ENCODE peak calls at places on chromosomes 4 and X, in four cellular contexts. A is K562, L is HepG2, T is H1. R is an unnamed sample.

GRCh38 chr4:27360651-27361347 is 500.2 kb downstream of the STIM2 start:
- DNase-seq in A (no peak), L (no peak), T (no peak), R (no peak)

GRCh38 chr4:104616401-104616820 is 121.7 kb upstream of the CXXC4 start:
- DNase-seq in A (no peak), L (no peak), T (no peak), R (no peak)

GRCh38 chr4:184097240-184097619 is 120.4 kb downstream of the ENPP6 start:
- DNase-seq in A (peak; percentile 34), L (no peak), T (peak; percentile 91), R (no peak)

GRCh38 chr4:183797445-183798248 is 107.5 kb upstream of the STOX2 start:
- DNase-seq in A (no peak), L (no peak), T (peak; percentile 74), R (peak; percentile 45)

GRCh38 chr4:143586080-143586479 is 72.6 kb downstream of the SMARCA5 start:
- DNase-seq in A (no peak), L (no peak), T (no peak), R (no peak)

GRCh38 chrX:40176256-40176978 is 78.7 kb upstream of the BCOR start:
- DNase-seq in A (peak; percentile 82), L (peak; percentile 35), T (peak; percentile 56), R (peak; percentile 44)

GRCh38 chrX:10633722-10634121 is 13.3 kb upstream of the MID1 start:
- DNase-seq in A (no peak), L (no peak), T (no peak), R (peak; percentile 90)

GRCh38 chrX:100208076-100208475 is 202.0 kb downstream of the PCDH19 start:
- DNase-seq in A (no peak), L (no peak), T (no peak), R (no peak)

GRCh38 chr4:177461606-177462005 is 19.4 kb upstream of the AGA start:
- DNase-seq in A (no peak), L (no peak), T (no peak), R (no peak)

DNA sequence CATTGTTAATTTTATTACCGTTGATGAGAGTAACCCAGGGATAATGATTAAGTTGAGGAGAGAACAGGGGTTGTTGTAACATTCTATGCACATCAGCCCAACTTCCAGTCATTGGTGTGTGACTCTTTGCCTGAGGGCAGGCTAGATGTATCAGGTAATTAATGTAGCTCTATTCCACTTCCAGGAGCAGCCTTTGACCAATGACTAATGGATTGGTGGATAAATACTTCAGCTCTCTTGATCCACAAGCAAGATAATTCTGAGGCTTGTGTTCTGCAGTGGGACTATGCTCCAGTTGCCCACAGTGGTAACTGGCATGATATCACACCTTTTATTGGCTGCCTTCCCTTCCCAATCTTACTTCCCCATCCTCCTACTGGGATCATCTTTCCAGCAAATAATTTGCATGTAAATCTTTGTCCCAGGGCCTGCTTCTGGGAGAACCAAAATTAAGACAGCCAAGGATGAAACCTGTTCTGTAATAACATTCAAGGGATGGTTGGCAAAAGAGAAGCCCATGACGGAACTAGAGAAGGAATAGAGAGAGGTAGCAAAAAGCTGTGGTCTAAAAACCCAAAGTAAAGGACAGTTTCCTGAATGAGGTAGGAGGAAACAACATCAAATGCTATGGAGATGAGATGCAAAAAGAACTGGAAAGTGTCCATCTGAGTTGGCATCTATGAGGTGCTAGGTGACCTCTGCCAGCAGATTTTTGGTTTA is 241.4 kb upstream of the RPS6KA3 start:
- DNase-seq in A (no peak), L (no peak), T (no peak), R (no peak)
- TF ChIP-seq PHF8 in A (no peak), L (no peak), T (no peak), R (no peak)

GRCh38 chr4:160983035-160983434 is 1180.8 kb downstream of the FSTL5 start:
- DNase-seq in A (no peak), L (no peak), T (no peak), R (no peak)
- TF ChIP-seq HDAC2 in A (no peak), L (no peak), T (no peak), R (no peak)

GRCh38 chr4:179116011-179116410 is 1673.8 kb upstream of the AGA start:
- DNase-seq in A (no peak), L (no peak), T (no peak), R (no peak)

GRCh38 chr4:179110816-179111215 is 1668.6 kb upstream of the AGA start:
- DNase-seq in A (no peak), L (no peak), T (no peak), R (no peak)

GRCh38 chr4:179112441-179113170 is 1670.4 kb upstream of the AGA start:
- DNase-seq in A (no peak), L (no peak), T (no peak), R (no peak)

GRCh38 chr4:179114615-179115014 is 1672.4 kb upstream of the AGA start:
- DNase-seq in A (no peak), L (no peak), T (no peak), R (no peak)

GRCh38 chr4:179110356-179110755 is 1668.1 kb upstream of the AGA start:
- DNase-seq in A (no peak), L (no peak), T (no peak), R (peak; percentile 19)
- TF ChIP-seq PHF8 in A (no peak), L (no peak), T (no peak), R (no peak)

GRCh38 chr4:7462509-7462971 is 27.8 kb upstream of the PSAPL1 start:
- DNase-seq in A (no peak), L (peak; percentile 46), T (no peak), R (peak; percentile 17)

GRCh38 chr4:7459471-7459870 is 24.7 kb upstream of the PSAPL1 start:
- DNase-seq in A (no peak), L (no peak), T (no peak), R (no peak)

GRCh38 chr4:7458477-7458876 is 23.7 kb upstream of the PSAPL1 start:
- DNase-seq in A (no peak), L (no peak), T (no peak), R (no peak)

GRCh38 chr4:7461171-7461570 is 26.4 kb upstream of the PSAPL1 start:
- DNase-seq in A (no peak), L (no peak), T (peak; percentile 61), R (no peak)

GRCh38 chr4:7460591-7460990 is 25.9 kb upstream of the PSAPL1 start:
- DNase-seq in A (peak; percentile 36), L (peak; percentile 43), T (no peak), R (no peak)
- TF ChIP-seq HDAC2 in A (no peak), L (no peak), T (no peak), R (no peak)

GRCh38 chr4:142040043-142040442 is 403.7 kb downstream of the IL15 start:
- DNase-seq in A (no peak), L (no peak), T (no peak), R (no peak)

GRCh38 chr4:142041788-142042187 is 405.4 kb downstream of the IL15 start:
- DNase-seq in A (no peak), L (no peak), T (no peak), R (no peak)

GRCh38 chr4:142035556-142035955 is 399.2 kb downstream of the IL15 start:
- DNase-seq in A (no peak), L (no peak), T (no peak), R (no peak)

GRCh38 chr4:142036795-142037583 is 400.6 kb downstream of the IL15 start:
- DNase-seq in A (no peak), L (no peak), T (no peak), R (no peak)
- TF ChIP-seq PHF8 in A (no peak), L (no peak), T (no peak), R (no peak)

GRCh38 chr4:13244342-13244905 is 239.7 kb downstream of the RAB28 start:
- DNase-seq in A (no peak), L (no peak), T (no peak), R (no peak)
- TF ChIP-seq HDAC2 in A (no peak), L (no peak), T (no peak), R (no peak)

GRCh38 chr4:7757501-7758443 is 181.9 kb downstream of the AFAP1 start:
- DNase-seq in A (no peak), L (no peak), T (no peak), R (no peak)

GRCh38 chr4:7760228-7760627 is 179.4 kb downstream of the AFAP1 start:
- DNase-seq in A (peak; percentile 30), L (no peak), T (no peak), R (no peak)

GRCh38 chr4:7759635-7760034 is 180.0 kb downstream of the AFAP1 start:
- DNase-seq in A (no peak), L (no peak), T (no peak), R (no peak)

GRCh38 chr4:7758444-7758815 is 181.2 kb downstream of the AFAP1 start:
- DNase-seq in A (no peak), L (no peak), T (no peak), R (no peak)

DNA sequence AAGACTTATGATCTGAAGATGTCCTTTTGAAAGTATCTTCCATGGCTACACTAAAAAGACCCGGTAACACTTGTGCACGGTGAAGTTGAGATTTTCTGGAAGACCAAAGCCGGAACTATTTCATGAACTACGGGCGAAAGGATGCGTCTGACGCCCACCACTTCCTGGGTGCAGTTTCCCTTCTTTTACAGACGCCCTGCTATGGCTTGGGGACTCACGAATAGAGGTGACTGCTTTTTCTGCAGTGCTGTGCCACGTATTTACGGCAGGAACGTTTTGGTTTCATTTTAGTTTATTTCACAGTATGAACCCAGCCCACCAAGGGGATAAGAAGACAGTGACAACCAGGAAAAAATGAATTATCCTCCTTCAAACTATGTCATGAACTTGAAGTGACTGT is 180.4 kb downstream of the AFAP1 start:
- DNase-seq in A (no peak), L (no peak), T (no peak), R (no peak)
- TF ChIP-seq PHF8 in A (no peak), L (no peak), T (no peak), R (no peak)

GRCh38 chr4:139559692-139560091 is 3.7 kb upstream of the SETD7 start:
- DNase-seq in A (no peak), L (no peak), T (no peak), R (no peak)

GRCh38 chr4:139562067-139562684 is 6.2 kb upstream of the SETD7 start:
- DNase-seq in A (no peak), L (no peak), T (no peak), R (no peak)

GRCh38 chr4:139558235-139559094 is 2.4 kb upstream of the SETD7 start:
- DNase-seq in A (no peak), L (no peak), T (no peak), R (no peak)

GRCh38 chr4:139559095-139559490 is 3.1 kb upstream of the SETD7 start:
- DNase-seq in A (no peak), L (no peak), T (no peak), R (no peak)

DNA sequence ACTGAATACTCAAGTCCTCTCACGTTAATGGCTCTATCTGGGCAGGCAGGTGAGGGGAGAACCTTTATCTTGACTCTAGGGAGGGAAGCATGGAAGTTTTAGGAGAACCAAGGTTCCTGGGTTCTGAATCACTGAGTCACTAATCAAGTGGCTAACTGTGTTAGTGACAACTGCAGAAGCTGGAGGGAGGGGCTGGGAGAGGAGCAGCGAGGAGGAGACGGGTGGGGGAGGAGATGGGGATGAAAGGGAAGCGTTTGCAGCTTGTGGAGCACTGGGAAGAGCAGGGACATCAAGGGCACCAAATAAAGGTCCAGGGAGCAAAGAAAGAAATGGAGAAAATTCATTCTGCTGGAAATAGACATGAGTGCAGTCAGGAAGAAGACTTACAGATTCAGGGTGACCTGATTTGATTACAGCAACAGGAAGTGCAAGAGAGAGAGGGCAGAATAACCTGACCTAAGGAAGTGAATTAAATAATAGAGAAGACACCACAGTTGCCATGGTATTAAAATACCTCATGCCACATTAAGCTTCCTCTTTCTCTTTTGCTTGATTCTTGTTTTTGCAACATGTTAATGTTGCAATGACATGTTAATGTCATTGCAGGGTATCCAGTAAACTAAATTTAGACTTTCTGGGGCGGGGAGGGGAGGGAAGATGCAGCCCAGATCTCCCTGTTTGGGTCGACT is 4.5 kb upstream of the SETD7 start:
- DNase-seq in A (no peak), L (no peak), T (no peak), R (no peak)
- TF ChIP-seq HDAC2 in A (no peak), L (no peak), T (no peak), R (no peak)

R was measured in A549.